ENCODE peak calls at places on chromosomes 11 and 22, in six cellular contexts. N is activated CD4-positive, alpha-beta T cell treated with anti-CD3 and anti-CD28 coated beads, Interleukin-2, amount 10 ng/mL, durations not matched to agents 7 days and 5 days; L is kidney; D is activated naive CD4-positive, alpha-beta T cell treated with anti-CD3 and anti-CD28 coated beads for 36 hours; B is Kasumi-1; J is central memory CD4-positive, alpha-beta T cell. Y is an unnamed sample.

GRCh38 chr11:63829823-63830489 is 9.0 kb upstream of the MARK2 start:
- DNase-seq in N (no peak), L (peak; percentile 44), D (peak; percentile 18), B (peak; percentile 18), J (no peak), Y (no peak)

GRCh38 chr22:36966851-36967535 is 52.3 kb downstream of the TST start:
- DNase-seq in N (no peak), L (no peak), D (no peak), B (no peak), J (no peak), Y (no peak)

GRCh38 chr11:117221775-117222517 is 9.9 kb downstream of the PCSK7 start:
- DNase-seq in N (no peak), L (peak; percentile 92), D (no peak), B (no peak), J (no peak), Y (peak; percentile 51)

GRCh38 chr11:46290598-46291309 is 13.3 kb downstream of the CREB3L1 start:
- DNase-seq in N (no peak), L (peak; percentile 90), D (no peak), B (no peak), J (no peak), Y (no peak)

GRCh38 chr11:18304745-18305144 is 17.2 kb downstream of the HPS5 start:
- DNase-seq in N (no peak), L (no peak), D (no peak), B (no peak), J (no peak), Y (no peak)

GRCh38 chr11:85590848-85591483 is 36.2 kb downstream of the DLG2 start:
- DNase-seq in N (no peak), L (no peak), D (no peak), B (peak; percentile 69), J (no peak), Y (no peak)

GRCh38 chr11:44324787-44325525 is 15.0 kb upstream of the ALX4 start:
- DNase-seq in N (no peak), L (peak; percentile 27), D (no peak), B (no peak), J (no peak), Y (no peak)

GRCh38 chr11:103673773-103674172 is 362.7 kb upstream of the DDI1 start:
- DNase-seq in N (no peak), L (no peak), D (no peak), B (no peak), J (no peak), Y (no peak)

Y was measured in DMS 273 treated with DMSO at 0.1 percent for 48 hours.